ENCODE peak calls at places on chromosomes 5 and 9, in eight cellular contexts. M is A673; Z is CD8-positive, alpha-beta T cell; U is left ventricle myocardium inferior; X is HCT116; K is neuronal stem cell; H is gastrocnemius medialis; O is fibroblast of lung. I is an unnamed sample. For H3K36me3, the result is how much of the 10 kb centered on the place peaks cover.

GRCh38 chr9:99383536-99383935 is 161.5 kb downstream of the SEC61B start:
- DNase-seq in Z (no peak), X (no peak), O (no peak), U (no peak), K (no peak), H (no peak), M (no peak), I (no peak)

GRCh38 chr9:86893811-86894490 is 53.4 kb downstream of the GAS1 start:
- DNase-seq in K (no peak), X (no peak), M (no peak), U (no peak), H (no peak), O (no peak), Z (no peak), I (no peak)

GRCh38 chr9:37801287-37801850 is 772 bp downstream of the DCAF10 start:
- DNase-seq in H (no peak), O (peak), M (peak), K (no peak), U (peak), Z (peak), X (no peak), I (peak)

GRCh38 chr5:120738568-120738967 is 274.5 kb downstream of the PRR16 start:
- DNase-seq in X (no peak), M (no peak), U (no peak), Z (no peak), H (no peak), K (no peak), O (no peak), I (no peak)

GRCh38 chr9:73911814-73912213 is 585.3 kb upstream of the RORB start:
- DNase-seq in K (no peak), M (peak), X (no peak), O (no peak), U (no peak), Z (no peak), H (no peak), I (no peak)

GRCh38 chr5:92002875-92003274 is 619.8 kb upstream of the ARRDC3 start:
- DNase-seq in Z (no peak), O (peak), K (no peak), X (no peak), U (no peak), M (no peak), H (no peak), I (no peak)

GRCh38 chr9:20022410-20022809 is 233.6 kb upstream of the SLC24A2 start:
- DNase-seq in H (no peak), X (no peak), M (no peak), K (no peak), U (no peak), Z (no peak), O (peak), I (no peak)

GRCh38 chr5:10485142-10485795 is 43.6 kb downstream of the ROPN1L start:
- DNase-seq in Z (no peak), K (no peak), O (peak), X (peak), H (no peak), U (peak), M (peak), I (no peak)

GRCh38 chr5:139808481-139809330 is 13.1 kb downstream of the PSD2 start:
- DNase-seq in H (no peak), M (peak), O (peak), U (peak), Z (peak), X (no peak), K (peak), I (no peak)

GRCh38 chr5:176762489-176762888 is 47.9 kb upstream of the UNC5A start:
- DNase-seq in H (no peak), U (no peak), X (no peak), M (no peak), Z (no peak), K (no peak), O (no peak), I (no peak)

GRCh38 chr9:19102181-19102630 is 498 bp downstream of the HAUS6 start:
- DNase-seq in H (no peak), U (no peak), O (no peak), K (no peak), X (no peak), M (peak), Z (peak), I (peak)

GRCh38 chr5:53913941-53914340 is 353.5 kb downstream of the NDUFS4 start:
- DNase-seq in H (no peak), U (no peak), M (no peak), K (no peak), X (no peak), O (no peak), Z (no peak), I (no peak)
- H3K36me3 ChIP-seq in H (under half), U (under half), M (under half), K (under half), X (under half), O (under half), Z (under half), I (under half)

DNA sequence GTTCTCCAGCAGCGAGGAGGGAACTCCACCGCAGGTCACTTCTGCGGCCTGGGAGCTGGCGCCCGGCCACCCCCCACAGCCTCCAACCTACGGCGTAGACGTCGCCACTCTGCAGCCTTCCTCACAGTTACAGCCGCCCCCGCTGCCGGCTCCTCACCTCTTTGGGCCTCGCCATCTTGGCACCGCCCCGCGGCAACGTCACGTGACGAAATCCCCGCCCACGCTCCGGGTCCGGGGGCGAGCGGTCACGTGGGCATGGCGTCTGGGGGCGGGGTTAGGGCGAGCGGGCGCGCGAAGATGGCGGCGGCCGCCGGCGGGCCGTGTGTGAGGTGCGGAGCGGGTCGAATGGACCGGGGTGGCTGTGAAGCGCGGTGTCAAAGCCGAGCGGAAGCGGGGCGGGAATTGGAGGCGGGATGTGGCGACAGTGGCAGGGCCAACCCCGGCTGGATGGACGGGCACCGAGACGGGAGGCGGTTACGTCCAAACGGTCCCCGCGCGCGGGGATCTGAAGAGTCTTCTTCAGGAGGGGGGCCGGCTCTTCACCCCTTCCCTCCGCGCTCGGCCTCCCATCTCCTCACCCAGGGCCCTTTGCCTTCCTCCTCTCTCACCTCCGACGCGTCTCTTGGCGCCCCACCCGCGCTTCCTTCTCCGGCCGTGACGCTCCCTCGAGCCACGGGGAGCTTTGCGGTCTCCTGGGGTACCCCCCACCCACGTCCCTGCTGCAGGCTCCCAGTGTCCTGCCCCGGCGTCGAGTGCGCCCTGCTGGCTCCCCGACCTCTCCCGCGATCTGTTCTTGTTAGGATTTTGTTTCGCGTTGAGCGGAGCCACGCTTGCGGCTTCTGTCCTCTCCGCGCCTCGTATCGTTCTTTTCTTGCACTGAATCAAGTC is at the start of the genes DOLK and NUP188:
- DNase-seq in O (peak), U (peak), Z (peak), K (peak), X (peak), M (peak), H (peak), I (peak)
- H3K36me3 ChIP-seq in O (under half), U (under half), Z (under half), K (under half), X (under half), M (under half), H (under half), I (under half)

GRCh38 chr9:98084396-98084795 is 27.9 kb downstream of the NANS start:
- DNase-seq in O (no peak), Z (no peak), K (no peak), H (no peak), X (no peak), U (no peak), M (no peak), I (no peak)

GRCh38 chr9:98085955-98086354 is 29.4 kb downstream of the NANS start:
- DNase-seq in Z (no peak), U (no peak), X (no peak), H (no peak), O (no peak), K (peak), M (no peak), I (no peak)

GRCh38 chr9:98085058-98085457 is 28.5 kb downstream of the NANS start:
- DNase-seq in X (no peak), Z (no peak), K (no peak), H (no peak), M (no peak), O (no peak), U (no peak), I (no peak)

GRCh38 chr9:98086461-98086860 is 29.9 kb downstream of the NANS start:
- DNase-seq in H (no peak), X (no peak), U (no peak), K (no peak), Z (no peak), M (no peak), O (no peak), I (no peak)

GRCh38 chr9:98087420-98088354 is 31.2 kb downstream of the NANS start:
- DNase-seq in K (peak), X (no peak), U (peak), O (peak), H (no peak), Z (peak), M (peak), I (peak)
- H3K36me3 ChIP-seq in K (under half), X (under half), U (under half), O (under half), H (under half), Z (under half), M (under half), I (under half)

GRCh38 chr5:9335269-9335668 is 210.6 kb downstream of the SEMA5A start:
- DNase-seq in M (no peak), H (no peak), X (no peak), O (no peak), Z (no peak), U (no peak), K (no peak), I (no peak)
- H3K36me3 ChIP-seq in M (under half), H (under half), X (under half), O (under half), Z (under half), U (under half), K (under half), I (under half)

DNA sequence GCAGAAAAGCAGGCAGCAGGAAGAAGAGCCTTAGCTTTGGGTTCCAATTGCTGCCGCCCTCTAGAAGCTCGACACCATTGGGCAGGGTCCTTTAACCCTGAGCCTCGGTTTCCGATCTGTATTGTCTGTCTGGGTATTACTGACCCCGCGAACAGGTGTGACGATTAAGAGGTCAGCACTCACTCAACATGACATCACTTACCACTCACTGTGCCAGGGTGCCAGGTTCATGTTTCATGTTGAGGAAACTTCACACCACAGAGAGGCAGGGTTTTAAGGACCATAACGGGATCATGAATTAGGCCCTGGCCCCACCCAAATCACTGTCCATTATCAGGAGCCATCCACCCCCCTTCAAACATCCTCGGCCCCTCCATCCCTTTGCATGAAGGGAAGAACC is 75.5 kb downstream of the GPR21 start:
- DNase-seq in M (no peak), K (no peak), H (no peak), O (no peak), Z (no peak), U (no peak), X (no peak), I (no peak)
- H3K36me3 ChIP-seq in M (under half), K (under half), H (under half), O (under half), Z (under half), U (half or more), X (under half), I (under half)

I was measured in CD8-positive, alpha-beta memory T cell.